ENCODE peak calls at places on chromosomes 1 and 21, in eight cellular contexts. A is NB4; B is WERI-Rb-1; T is HFF-Myc; M is uterus; I is CD8-positive, alpha-beta T cell; F is mammary epithelial cell; L is fibroblast of mammary gland. N is an unnamed sample.

GRCh38 chr1:227949954-227950734 is 2.4 kb upstream of the WNT9A start:
- DNase-seq in A (no peak), B (no peak), T (no peak), M (peak; percentile 13), I (no peak), F (no peak), L (no peak), N (no peak)

GRCh38 chr1:66729130-66729922 is 22.9 kb upstream of the DYNLT5 start:
- DNase-seq in A (peak; percentile 11), B (no peak), T (no peak), M (no peak), I (no peak), F (peak; percentile 43), L (no peak), N (no peak)

GRCh38 chr21:17903029-17903806 is 84.1 kb upstream of the C21orf91 start:
- DNase-seq in A (peak; percentile 17), B (no peak), T (no peak), M (no peak), I (no peak), F (no peak), L (peak; percentile 55), N (no peak)

GRCh38 chr1:231415018-231415583 is 7.0 kb downstream of the EGLN1 start:
- DNase-seq in A (no peak), B (no peak), T (no peak), M (no peak), I (no peak), F (no peak), L (no peak), N (no peak)

GRCh38 chr1:44895919-44896734 is 53.1 kb upstream of the PTCH2 start:
- DNase-seq in A (no peak), B (no peak), T (no peak), M (no peak), I (no peak), F (no peak), L (no peak), N (no peak)

GRCh38 chr1:30034627-30035521 is 688.5 kb downstream of the MATN1 start:
- DNase-seq in A (no peak), B (no peak), T (no peak), M (no peak), I (no peak), F (no peak), L (peak; percentile 10), N (peak; percentile 29)

GRCh38 chr1:24505816-24506215 is 3.2 kb downstream of the RCAN3 start:
- DNase-seq in A (no peak), B (no peak), T (no peak), M (no peak), I (no peak), F (no peak), L (no peak), N (no peak)

GRCh38 chr1:237281481-237281880 is 239.5 kb downstream of the RYR2 start:
- DNase-seq in A (no peak), B (no peak), T (no peak), M (no peak), I (no peak), F (no peak), L (no peak), N (no peak)

GRCh38 chr1:67850151-67850551 is 16.9 kb upstream of the GNG12 start:
- DNase-seq in A (peak; percentile 30), B (no peak), T (no peak), M (no peak), I (no peak), F (peak; percentile 46), L (peak; percentile 68), N (no peak)

GRCh38 chr1:103250441-103250861 is 142.1 kb upstream of the COL11A1 start:
- DNase-seq in A (no peak), B (no peak), T (no peak), M (no peak), I (no peak), F (no peak), L (no peak), N (no peak)

GRCh38 chr1:46549697-46550681 is 1.5 kb downstream of the KNCN start:
- DNase-seq in A (peak; percentile 23), B (no peak), T (no peak), M (no peak), I (peak; percentile 58), F (peak; percentile 49), L (peak; percentile 31), N (no peak)

GRCh38 chr1:46480959-46481646 is 8.5 kb upstream of the DMBX1 start:
- DNase-seq in A (peak; percentile 82), B (peak; percentile 53), T (no peak), M (no peak), I (no peak), F (no peak), L (no peak), N (no peak)

GRCh38 chr1:209513226-209513625 is 70.3 kb upstream of the CAMK1G start:
- DNase-seq in A (peak; percentile 49), B (peak; percentile 12), T (peak; percentile 12), M (no peak), I (no peak), F (peak; percentile 55), L (peak; percentile 58), N (no peak)

GRCh38 chr1:234507626-234508387 is 28.8 kb upstream of the TARBP1 start:
- DNase-seq in A (no peak), B (no peak), T (no peak), M (no peak), I (no peak), F (no peak), L (no peak), N (no peak)

GRCh38 chr21:14987370-14988170 is 77.2 kb downstream of the NRIP1 start:
- DNase-seq in A (no peak), B (no peak), T (no peak), M (no peak), I (no peak), F (no peak), L (no peak), N (no peak)

GRCh38 chr1:110630770-110631663 is 24.9 kb upstream of the KCNA2 start:
- DNase-seq in A (peak; percentile 63), B (peak; percentile 85), T (no peak), M (peak; percentile 73), I (peak; percentile 86), F (peak; percentile 58), L (peak; percentile 56), N (peak; percentile 83)

GRCh38 chr1:15177710-15178166 is 24.2 kb downstream of the TMEM51 start:
- DNase-seq in A (peak; percentile 19), B (no peak), T (no peak), M (no peak), I (no peak), F (no peak), L (no peak), N (no peak)

GRCh38 chr1:63143482-63143881 is 178.9 kb upstream of the FOXD3 start:
- DNase-seq in A (no peak), B (no peak), T (no peak), M (no peak), I (no peak), F (no peak), L (peak; percentile 8), N (no peak)
- TF ChIP-seq CTCF in A (no peak), B (no peak), T (no peak), M (no peak), I (no peak), F (no peak), L (peak; percentile 18), N (no peak)

GRCh38 chr1:34928865-34929496 is 469 bp downstream of the DLGAP3 start:
- DNase-seq in A (no peak), B (no peak), T (no peak), M (no peak), I (no peak), F (no peak), L (no peak), N (no peak)
- H3K4me3 ChIP-seq in A (no peak overlapping the region), B (peak overlapping the region; percentile 63), T (no peak overlapping the region), M (no peak overlapping the region), I (peak overlapping the region; percentile 24), F (no peak overlapping the region), L (no peak overlapping the region), N (no peak overlapping the region)

GRCh38 chr1:165185161-165185889 is 171.2 kb downstream of the LMX1A start:
- DNase-seq in A (no peak), B (no peak), T (no peak), M (no peak), I (no peak), F (no peak), L (no peak), N (no peak)
- TF ChIP-seq CTCF in A (no peak), B (no peak), T (no peak), M (no peak), I (no peak), F (no peak), L (no peak), N (no peak)

GRCh38 chr1:156337888-156338179 is 258 bp downstream of the CCT3 start:
- DNase-seq in A (no peak), B (no peak), T (no peak), M (no peak), I (no peak), F (no peak), L (no peak), N (no peak)
- H3K4me3 ChIP-seq in A (peak overlapping the region; percentile 99), B (peak overlapping the region; percentile 84), T (peak overlapping the region; percentile 86), M (peak overlapping the region; percentile 84), I (peak overlapping the region; percentile 85), F (peak overlapping the region; percentile 97), L (peak overlapping the region; percentile 97), N (peak overlapping the region; percentile 75)

DNA sequence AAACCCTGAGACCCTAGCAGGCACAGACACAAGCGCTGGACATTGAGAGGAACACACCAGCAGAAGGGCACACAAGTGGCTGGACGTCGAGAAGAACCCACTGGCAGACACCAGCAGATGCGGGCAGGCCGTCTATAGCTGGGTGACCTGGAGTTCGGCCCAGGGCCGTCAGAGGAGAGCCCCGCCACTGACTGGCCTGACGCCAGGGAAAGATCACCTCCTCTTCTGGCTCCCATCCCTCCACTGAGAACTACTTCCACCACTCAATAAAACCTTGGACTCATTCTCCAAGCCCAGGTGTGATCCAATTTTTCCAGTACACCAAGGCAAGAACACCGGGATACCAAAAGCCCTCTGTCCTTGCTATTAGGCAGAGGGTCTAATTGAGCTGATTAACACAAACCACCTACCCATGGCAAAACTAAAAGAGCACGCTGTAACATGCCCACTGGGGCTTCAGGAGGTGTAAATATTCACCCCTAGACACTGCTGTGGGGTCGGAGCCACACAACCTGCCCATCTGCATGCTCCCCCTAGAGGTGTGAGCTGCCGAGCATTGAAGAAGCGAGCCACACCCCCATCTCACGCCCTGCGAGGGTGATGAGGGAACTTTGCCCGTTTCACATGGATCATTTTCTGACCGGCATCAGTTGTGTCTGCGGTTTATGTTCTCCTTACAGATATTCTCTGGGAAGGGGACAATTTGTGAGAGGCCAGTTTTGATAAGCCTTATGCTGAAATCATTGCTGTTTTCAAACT is 104.8 kb downstream of the HLX start:
- DNase-seq in A (peak; percentile 18), B (peak; percentile 32), T (no peak), M (no peak), I (no peak), F (no peak), L (no peak), N (no peak)
- TF ChIP-seq CTCF in A (peak; percentile 11), B (peak; percentile 57), T (peak; percentile 24), M (no peak), I (no peak), F (no peak), L (peak; percentile 10), N (no peak)

DNA sequence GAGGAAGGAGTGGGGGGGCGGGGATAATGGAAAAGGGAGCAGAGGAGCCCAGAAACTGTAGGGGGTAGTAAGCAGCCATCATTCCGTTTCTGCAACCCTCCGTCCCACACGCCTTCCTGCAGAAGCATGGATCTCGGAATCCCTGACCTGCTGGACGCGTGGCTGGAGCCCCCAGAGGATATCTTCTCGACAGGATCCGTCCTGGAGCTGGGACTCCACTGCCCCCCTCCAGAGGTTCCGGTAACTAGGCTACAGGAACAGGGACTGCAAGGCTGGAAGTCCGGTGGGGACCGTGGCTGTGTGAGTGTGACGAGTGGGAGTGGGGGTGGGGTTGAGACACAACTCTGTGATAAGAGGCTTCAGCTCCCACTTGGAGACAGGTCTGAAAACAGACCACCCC is 698 bp downstream of the CREB3L4 start:
- DNase-seq in A (no peak), B (peak; percentile 71), T (no peak), M (no peak), I (no peak), F (no peak), L (no peak), N (no peak)
- H3K4me3 ChIP-seq in A (peak overlapping the region; percentile 94), B (peak overlapping the region; percentile 73), T (peak overlapping the region; percentile 68), M (peak overlapping the region; percentile 74), I (no peak overlapping the region), F (peak overlapping the region; percentile 85), L (peak overlapping the region; percentile 71), N (peak overlapping the region; percentile 4)